ENCODE peak calls at places on chromosomes 7 and 10, in four cellular contexts. L is cardiac septum, T is posterior cingulate gyrus, J is gastrocnemius medialis. R is an unnamed sample.

GRCh38 chr7:131327049-131327625 is 539 bp upstream of the MKLN1 start:
- DNase-seq in L (no peak), J (peak), T (no peak), R (peak)

GRCh38 chr10:103648231-103648950 is 154.9 kb downstream of the NEURL1 start:
- DNase-seq in J (no peak), T (no peak), L (no peak), R (no peak)

GRCh38 chr7:498678-499641 is 20.7 kb downstream of the PDGFA start:
- DNase-seq in L (no peak), J (no peak), T (peak), R (peak)

GRCh38 chr10:126798649-126799048 is 106.6 kb upstream of the DOCK1 start:
- DNase-seq in L (no peak), J (no peak), T (no peak), R (no peak)

GRCh38 chr10:70378122-70378521 is 4.3 kb downstream of the LRRC20 start:
- DNase-seq in J (peak), L (no peak), T (no peak), R (peak)

GRCh38 chr10:119301397-119301796 is 94.0 kb downstream of the GRK5 start:
- DNase-seq in T (peak), L (no peak), J (no peak), R (peak)

GRCh38 chr10:75209325-75210192 is 1.0 kb upstream of the VDAC2 start:
- DNase-seq in T (peak), J (peak), L (peak), R (peak)

GRCh38 chr7:81956520-81956919 is 186.7 kb upstream of the HGF start:
- DNase-seq in T (no peak), L (no peak), J (no peak), R (no peak)

GRCh38 chr7:151623766-151624165 is 104.1 kb upstream of the RHEB start:
- DNase-seq in L (no peak), J (no peak), T (no peak), R (peak)

GRCh38 chr7:127741764-127742375 is 89.9 kb downstream of the SND1 start:
- DNase-seq in L (no peak), T (no peak), J (no peak), R (no peak)

GRCh38 chr10:130403153-130403890 is 267.1 kb downstream of the GLRX3 start:
- DNase-seq in L (peak), T (no peak), J (no peak), R (no peak)

GRCh38 chr10:98378722-98379121 is 36.3 kb downstream of the PYROXD2 start:
- DNase-seq in L (no peak), J (no peak), T (no peak), R (no peak)

GRCh38 chr7:93374345-93374940 is 142.3 kb downstream of the VPS50 start:
- DNase-seq in T (no peak), L (no peak), J (no peak), R (no peak)

GRCh38 chr7:137591444-137591843 is 247.9 kb upstream of the PTN start:
- DNase-seq in J (no peak), L (no peak), T (no peak), R (peak)

GRCh38 chr7:23918856-23919255 is 208.8 kb downstream of the STK31 start:
- DNase-seq in T (no peak), L (no peak), J (no peak), R (no peak)

GRCh38 chr7:100588438-100588837 is 2.3 kb downstream of the FBXO24 start:
- DNase-seq in L (no peak), J (no peak), T (no peak), R (peak)

GRCh38 chr10:94172332-94172731 is 178.6 kb downstream of the PLCE1 start:
- DNase-seq in J (no peak), L (no peak), T (no peak), R (peak)

GRCh38 chr7:111356941-111357340 is 205.4 kb downstream of the IMMP2L start:
- DNase-seq in T (no peak), J (no peak), L (no peak), R (no peak)

GRCh38 chr10:18501198-18501597 is 150.2 kb downstream of the NSUN6 start:
- DNase-seq in L (no peak), J (no peak), T (no peak), R (peak)

GRCh38 chr10:103691723-103692380 is 163.5 kb downstream of the SH3PXD2A start:
- DNase-seq in J (no peak), T (no peak), L (no peak), R (no peak)

GRCh38 chr10:119139464-119140067 is 25.9 kb downstream of the SFXN4 start:
- DNase-seq in T (no peak), L (no peak), J (no peak), R (no peak)

GRCh38 chr7:123588376-123588775 is 13.2 kb upstream of the ASB15 start:
- DNase-seq in L (no peak), T (no peak), J (no peak), R (no peak)

GRCh38 chr7:17144313-17144712 is 154.1 kb upstream of the AHR start:
- DNase-seq in T (no peak), L (no peak), J (no peak), R (peak)

GRCh38 chr7:74206589-74207120 is 3.2 kb upstream of the LAT2 start:
- DNase-seq in T (peak), J (peak), L (peak), R (peak)

GRCh38 chr7:100433276-100433591 is 3.1 kb downstream of the PPP1R35 start:
- DNase-seq in T (no peak), L (no peak), J (no peak), R (no peak)

GRCh38 chr7:73919694-73920375 is 58.9 kb downstream of the TMEM270 start:
- DNase-seq in T (peak), L (no peak), J (no peak), R (no peak)

GRCh38 chr7:150902078-150903033 is 50.0 kb downstream of the AOC1 start:
- DNase-seq in J (no peak), T (no peak), L (no peak), R (no peak)

GRCh38 chr10:122207596-122207995 is 63.5 kb upstream of the BTBD16 start:
- DNase-seq in L (no peak), T (no peak), J (no peak), R (no peak)

GRCh38 chr7:106883627-106884026 is 18.5 kb downstream of the PIK3CG start:
- DNase-seq in L (no peak), J (no peak), T (no peak), R (no peak)

GRCh38 chr7:101550641-101551531 is 78.2 kb downstream of the MYL10 start:
- DNase-seq in L (peak), J (no peak), T (peak), R (peak)

GRCh38 chr10:104300002-104300735 is 31.2 kb downstream of the GSTO2 start:
- DNase-seq in L (peak), J (no peak), T (no peak), R (peak)